ENCODE peak calls at places on chromosomes 3 and 15, in eight cellular contexts. One of them, this sample, is unnamed.

GRCh38 chr15:33125883-33126535 is 68.5 kb downstream of the FMN1 start:
- DNase-seq in tibial artery: no peak
- DNase-seq in left ventricle myocardium inferior: no peak
- DNase-seq in right atrium auricular region: no peak
- DNase-seq in heart right ventricle: no peak
- DNase-seq in RWPE1: no peak
- DNase-seq in body of pancreas: no peak
- DNase-seq in Panc1: no peak
- DNase-seq in this sample: no peak

GRCh38 chr15:29529043-29529442 is 259.4 kb upstream of the NSMCE3 start:
- DNase-seq in tibial artery: no peak
- DNase-seq in left ventricle myocardium inferior: no peak
- DNase-seq in right atrium auricular region: no peak
- DNase-seq in heart right ventricle: no peak
- DNase-seq in RWPE1: no peak
- DNase-seq in body of pancreas: no peak
- DNase-seq in Panc1: no peak
- DNase-seq in this sample: no peak

GRCh38 chr3:151085227-151085888 is at the start of gene MED12L:
- DNase-seq in tibial artery: peak
- DNase-seq in left ventricle myocardium inferior: peak
- DNase-seq in right atrium auricular region: no peak
- DNase-seq in heart right ventricle: peak
- DNase-seq in RWPE1: peak
- DNase-seq in body of pancreas: peak
- DNase-seq in Panc1: no peak
- DNase-seq in this sample: peak

GRCh38 chr15:42728562-42728961 is 8.4 kb downstream of the CDAN1 start:
- DNase-seq in tibial artery: no peak
- DNase-seq in left ventricle myocardium inferior: no peak
- DNase-seq in right atrium auricular region: no peak
- DNase-seq in heart right ventricle: no peak
- DNase-seq in RWPE1: no peak
- DNase-seq in body of pancreas: no peak
- DNase-seq in Panc1: no peak
- DNase-seq in this sample: no peak

GRCh38 chr15:98728811-98729160 is 80.4 kb downstream of the IGF1R start:
- DNase-seq in tibial artery: no peak
- DNase-seq in left ventricle myocardium inferior: no peak
- DNase-seq in right atrium auricular region: no peak
- DNase-seq in heart right ventricle: no peak
- DNase-seq in RWPE1: no peak
- DNase-seq in body of pancreas: no peak
- DNase-seq in Panc1: no peak
- DNase-seq in this sample: no peak

GRCh38 chr15:40372966-40373365 is 9.6 kb upstream of the KNSTRN start:
- DNase-seq in tibial artery: no peak
- DNase-seq in left ventricle myocardium inferior: no peak
- DNase-seq in right atrium auricular region: no peak
- DNase-seq in heart right ventricle: no peak
- DNase-seq in RWPE1: no peak
- DNase-seq in body of pancreas: no peak
- DNase-seq in Panc1: no peak
- DNase-seq in this sample: no peak

GRCh38 chr15:77580991-77581682 is 51.6 kb downstream of the LINGO1 start:
- DNase-seq in tibial artery: peak
- DNase-seq in left ventricle myocardium inferior: peak
- DNase-seq in right atrium auricular region: no peak
- DNase-seq in heart right ventricle: peak
- DNase-seq in RWPE1: no peak
- DNase-seq in body of pancreas: no peak
- DNase-seq in Panc1: no peak
- DNase-seq in this sample: no peak

GRCh38 chr3:141412936-141413354 is 44.6 kb downstream of the ZBTB38 start:
- DNase-seq in tibial artery: peak
- DNase-seq in left ventricle myocardium inferior: peak
- DNase-seq in right atrium auricular region: peak
- DNase-seq in heart right ventricle: peak
- DNase-seq in RWPE1: no peak
- DNase-seq in body of pancreas: peak
- DNase-seq in Panc1: no peak
- DNase-seq in this sample: no peak

GRCh38 chr3:129606522-129607390 is at the start of gene PLXND1:
- DNase-seq in tibial artery: peak
- DNase-seq in left ventricle myocardium inferior: peak
- DNase-seq in right atrium auricular region: peak
- DNase-seq in heart right ventricle: peak
- DNase-seq in RWPE1: peak
- DNase-seq in body of pancreas: peak
- DNase-seq in Panc1: no peak
- DNase-seq in this sample: peak

GRCh38 chr3:187976361-187976900 is 177.5 kb upstream of the LPP start:
- DNase-seq in tibial artery: no peak
- DNase-seq in left ventricle myocardium inferior: no peak
- DNase-seq in right atrium auricular region: no peak
- DNase-seq in heart right ventricle: no peak
- DNase-seq in RWPE1: no peak
- DNase-seq in body of pancreas: no peak
- DNase-seq in Panc1: no peak
- DNase-seq in this sample: no peak

GRCh38 chr3:177361042-177361938 is 164.0 kb upstream of the TBL1XR1 start:
- DNase-seq in tibial artery: no peak
- DNase-seq in left ventricle myocardium inferior: no peak
- DNase-seq in right atrium auricular region: no peak
- DNase-seq in heart right ventricle: no peak
- DNase-seq in RWPE1: no peak
- DNase-seq in body of pancreas: peak
- DNase-seq in Panc1: no peak
- DNase-seq in this sample: no peak

GRCh38 chr3:10396931-10397330 is 76.0 kb upstream of the SEC13 start:
- DNase-seq in tibial artery: no peak
- DNase-seq in left ventricle myocardium inferior: no peak
- DNase-seq in right atrium auricular region: no peak
- DNase-seq in heart right ventricle: no peak
- DNase-seq in RWPE1: no peak
- DNase-seq in body of pancreas: no peak
- DNase-seq in Panc1: no peak
- DNase-seq in this sample: no peak

GRCh38 chr3:177249203-177249602 is 51.9 kb upstream of the TBL1XR1 start:
- DNase-seq in tibial artery: no peak
- DNase-seq in left ventricle myocardium inferior: no peak
- DNase-seq in right atrium auricular region: no peak
- DNase-seq in heart right ventricle: no peak
- DNase-seq in RWPE1: no peak
- DNase-seq in body of pancreas: no peak
- DNase-seq in Panc1: no peak
- DNase-seq in this sample: no peak

GRCh38 chr3:98972155-98972554 is 70.7 kb upstream of the DCBLD2 start:
- DNase-seq in tibial artery: no peak
- DNase-seq in left ventricle myocardium inferior: no peak
- DNase-seq in right atrium auricular region: no peak
- DNase-seq in heart right ventricle: peak
- DNase-seq in RWPE1: peak
- DNase-seq in body of pancreas: no peak
- DNase-seq in Panc1: no peak
- DNase-seq in this sample: no peak

GRCh38 chr15:70375006-70375409 is 277.3 kb upstream of the TLE3 start:
- DNase-seq in tibial artery: no peak
- DNase-seq in left ventricle myocardium inferior: no peak
- DNase-seq in right atrium auricular region: peak
- DNase-seq in heart right ventricle: no peak
- DNase-seq in RWPE1: peak
- DNase-seq in body of pancreas: no peak
- DNase-seq in Panc1: no peak
- DNase-seq in this sample: no peak

GRCh38 chr3:36543276-36543997 is 163.1 kb downstream of the STAC start:
- DNase-seq in tibial artery: no peak
- DNase-seq in left ventricle myocardium inferior: no peak
- DNase-seq in right atrium auricular region: no peak
- DNase-seq in heart right ventricle: no peak
- DNase-seq in RWPE1: no peak
- DNase-seq in body of pancreas: no peak
- DNase-seq in Panc1: no peak
- DNase-seq in this sample: no peak

GRCh38 chr3:184345678-184346144 is 8.3 kb downstream of the FAM131A start:
- DNase-seq in tibial artery: peak
- DNase-seq in left ventricle myocardium inferior: peak
- DNase-seq in right atrium auricular region: peak
- DNase-seq in heart right ventricle: peak
- DNase-seq in RWPE1: peak
- DNase-seq in body of pancreas: peak
- DNase-seq in Panc1: no peak
- DNase-seq in this sample: no peak

GRCh38 chr15:56838085-56838484 is 80.4 kb upstream of the TCF12 start:
- DNase-seq in tibial artery: no peak
- DNase-seq in left ventricle myocardium inferior: no peak
- DNase-seq in right atrium auricular region: no peak
- DNase-seq in heart right ventricle: no peak
- DNase-seq in RWPE1: no peak
- DNase-seq in body of pancreas: no peak
- DNase-seq in Panc1: no peak
- DNase-seq in this sample: no peak
- H3K27ac ChIP-seq in tibial artery: no peak
- H3K27ac ChIP-seq in left ventricle myocardium inferior: no peak
- H3K27ac ChIP-seq in right atrium auricular region: no peak
- H3K27ac ChIP-seq in heart right ventricle: no peak
- H3K27ac ChIP-seq in RWPE1: no peak
- H3K27ac ChIP-seq in body of pancreas: no peak
- H3K27ac ChIP-seq in Panc1: no peak
- H3K27ac ChIP-seq in this sample: no peak

GRCh38 chr3:127087441-127087840 is 104.5 kb downstream of the PLXNA1 start:
- DNase-seq in tibial artery: no peak
- DNase-seq in left ventricle myocardium inferior: peak
- DNase-seq in right atrium auricular region: no peak
- DNase-seq in heart right ventricle: no peak
- DNase-seq in RWPE1: no peak
- DNase-seq in body of pancreas: no peak
- DNase-seq in Panc1: no peak
- DNase-seq in this sample: no peak
- TF ChIP-seq CTCF in tibial artery: no peak
- TF ChIP-seq CTCF in left ventricle myocardium inferior: no peak
- TF ChIP-seq CTCF in right atrium auricular region: no peak
- TF ChIP-seq CTCF in heart right ventricle: no peak
- TF ChIP-seq CTCF in RWPE1: no peak
- TF ChIP-seq CTCF in body of pancreas: no peak
- TF ChIP-seq CTCF in Panc1: no peak
- TF ChIP-seq CTCF in this sample: no peak

GRCh38 chr3:47273564-47273963 is 9.0 kb downstream of the KIF9 start:
- DNase-seq in tibial artery: no peak
- DNase-seq in left ventricle myocardium inferior: no peak
- DNase-seq in right atrium auricular region: no peak
- DNase-seq in heart right ventricle: no peak
- DNase-seq in RWPE1: no peak
- DNase-seq in body of pancreas: no peak
- DNase-seq in Panc1: no peak
- DNase-seq in this sample: no peak

GRCh38 chr3:47280519-47280918 is 2.1 kb downstream of the KIF9 start:
- DNase-seq in tibial artery: no peak
- DNase-seq in left ventricle myocardium inferior: no peak
- DNase-seq in right atrium auricular region: no peak
- DNase-seq in heart right ventricle: no peak
- DNase-seq in RWPE1: no peak
- DNase-seq in body of pancreas: no peak
- DNase-seq in Panc1: no peak
- DNase-seq in this sample: no peak

DNA sequence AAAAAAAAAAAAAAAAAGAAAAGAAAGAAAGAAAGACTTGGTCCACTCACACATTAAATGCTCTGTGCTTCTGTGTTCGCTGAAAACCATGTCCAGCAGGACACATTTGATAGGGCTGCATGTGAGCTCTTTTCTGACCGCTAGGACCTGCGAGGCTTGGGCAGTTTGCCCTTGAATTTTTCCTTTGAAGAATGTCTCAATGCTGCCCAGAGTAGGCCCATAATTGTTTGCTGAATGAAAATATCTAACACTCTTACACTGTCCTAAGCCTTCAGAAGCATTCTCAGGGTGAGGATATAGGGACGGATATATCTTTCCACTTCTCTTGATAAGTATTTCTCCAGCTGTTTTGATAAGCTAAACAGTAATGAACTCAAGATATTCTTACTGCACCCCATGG is 6.0 kb downstream of the KIF9 start:
- DNase-seq in tibial artery: no peak
- DNase-seq in left ventricle myocardium inferior: no peak
- DNase-seq in right atrium auricular region: no peak
- DNase-seq in heart right ventricle: no peak
- DNase-seq in RWPE1: no peak
- DNase-seq in body of pancreas: no peak
- DNase-seq in Panc1: no peak
- DNase-seq in this sample: no peak
- H3K27ac ChIP-seq in tibial artery: no peak
- H3K27ac ChIP-seq in left ventricle myocardium inferior: no peak
- H3K27ac ChIP-seq in right atrium auricular region: no peak
- H3K27ac ChIP-seq in heart right ventricle: no peak
- H3K27ac ChIP-seq in RWPE1: no peak
- H3K27ac ChIP-seq in body of pancreas: no peak
- H3K27ac ChIP-seq in Panc1: no peak
- H3K27ac ChIP-seq in this sample: no peak

DNA sequence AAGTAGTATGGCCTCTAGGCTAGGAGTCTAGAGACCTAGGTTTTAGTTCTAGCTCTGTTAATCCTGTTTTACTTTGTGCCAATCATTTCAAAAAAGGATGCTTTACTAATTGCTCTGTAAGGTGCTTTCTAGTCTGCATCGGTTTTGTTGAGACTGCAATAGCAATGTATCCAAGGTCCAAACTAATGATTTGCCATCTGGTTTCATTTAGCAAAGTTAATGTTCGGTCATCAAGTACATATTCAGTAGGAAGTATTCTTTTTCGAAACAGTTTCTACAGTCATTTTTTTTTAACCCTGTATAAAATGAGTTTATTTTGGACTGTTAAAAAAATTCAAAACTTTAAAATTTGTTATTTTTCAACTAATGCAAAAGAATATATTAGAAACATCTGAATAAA is 2.0 kb upstream of the GALK2 start:
- DNase-seq in tibial artery: no peak
- DNase-seq in left ventricle myocardium inferior: no peak
- DNase-seq in right atrium auricular region: no peak
- DNase-seq in heart right ventricle: no peak
- DNase-seq in RWPE1: no peak
- DNase-seq in body of pancreas: no peak
- DNase-seq in Panc1: no peak
- DNase-seq in this sample: no peak
- TF ChIP-seq CTCF in tibial artery: no peak
- TF ChIP-seq CTCF in left ventricle myocardium inferior: no peak
- TF ChIP-seq CTCF in right atrium auricular region: no peak
- TF ChIP-seq CTCF in heart right ventricle: no peak
- TF ChIP-seq CTCF in RWPE1: no peak
- TF ChIP-seq CTCF in body of pancreas: no peak
- TF ChIP-seq CTCF in Panc1: no peak
- TF ChIP-seq CTCF in this sample: no peak

DNA sequence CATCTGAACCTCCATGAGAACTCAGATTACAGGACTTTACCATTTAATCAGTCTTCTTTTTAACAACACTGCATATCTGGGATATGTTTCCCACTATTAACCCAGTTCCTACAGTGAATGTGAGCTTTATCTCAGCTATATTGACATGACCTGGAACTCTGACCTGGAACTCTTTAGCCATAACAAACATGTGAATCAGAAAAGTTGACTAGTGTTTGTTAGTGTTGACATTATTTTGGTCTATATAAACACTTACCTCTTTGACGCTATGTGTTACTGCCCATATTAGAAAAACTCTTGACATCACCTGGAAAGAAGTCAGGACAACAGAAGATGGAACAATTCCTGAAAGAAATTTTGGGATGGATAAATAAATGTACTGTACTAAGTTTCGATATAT is 56.7 kb downstream of the HACD2 start:
- DNase-seq in tibial artery: no peak
- DNase-seq in left ventricle myocardium inferior: no peak
- DNase-seq in right atrium auricular region: no peak
- DNase-seq in heart right ventricle: no peak
- DNase-seq in RWPE1: no peak
- DNase-seq in body of pancreas: no peak
- DNase-seq in Panc1: no peak
- DNase-seq in this sample: no peak
- H3K27ac ChIP-seq in tibial artery: no peak
- H3K27ac ChIP-seq in left ventricle myocardium inferior: no peak
- H3K27ac ChIP-seq in right atrium auricular region: no peak
- H3K27ac ChIP-seq in heart right ventricle: no peak
- H3K27ac ChIP-seq in RWPE1: no peak
- H3K27ac ChIP-seq in body of pancreas: no peak
- H3K27ac ChIP-seq in Panc1: no peak
- H3K27ac ChIP-seq in this sample: no peak